ENCODE peak calls at places on chromosomes 13 and 19, in ten cellular contexts. S is CD8-positive, alpha-beta memory T cell; U is naive thymus-derived CD4-positive, alpha-beta T cell; P is astrocyte; J is CD4-positive, alpha-beta memory T cell; L is CD4-positive, alpha-beta T cell; T is mesendoderm; V is body of pancreas; D is IMR-90; K is neural progenitor cell. B is an unnamed sample.

GRCh38 chr19:17648786-17649185 is 39.4 kb downstream of the UNC13A start:
- DNase-seq in P (no peak), U (no peak), K (no peak), J (no peak), L (no peak), V (no peak), D (no peak), T (no peak), S (no peak), B (no peak)

GRCh38 chr19:13797870-13798269 is 2.6 kb downstream of the ZSWIM4 start:
- DNase-seq in P (peak), U (no peak), L (no peak), T (no peak), V (peak), S (no peak), K (no peak), D (peak), J (no peak), B (peak)

GRCh38 chr19:55679343-55680257 is 4.6 kb downstream of the EPN1 start:
- DNase-seq in T (no peak), U (no peak), S (no peak), V (no peak), J (no peak), L (no peak), K (no peak), P (no peak), D (peak), B (peak)

GRCh38 chr13:44142911-44143665 is 230.5 kb upstream of the SERP2 start:
- DNase-seq in V (no peak), P (peak), S (no peak), L (no peak), D (peak), K (no peak), T (peak), U (no peak), J (no peak), B (peak)

GRCh38 chr13:44004881-44005280 is 125.2 kb downstream of the LACC1 start:
- DNase-seq in D (peak), P (peak), L (no peak), T (no peak), J (no peak), U (no peak), V (no peak), K (no peak), S (no peak), B (peak)

GRCh38 chr13:106118050-106118449 is 417.4 kb downstream of the EFNB2 start:
- DNase-seq in L (no peak), S (no peak), P (peak), V (no peak), J (no peak), D (peak), U (no peak), T (no peak), K (no peak), B (no peak)

GRCh38 chr13:113116871-113117271 is 5.7 kb upstream of the F10 start:
- DNase-seq in S (no peak), U (no peak), J (no peak), T (no peak), P (no peak), D (no peak), L (no peak), V (peak), K (no peak), B (no peak)

GRCh38 chr13:83867708-83868107 is 14.6 kb downstream of the SLITRK1 start:
- DNase-seq in D (no peak), U (no peak), K (no peak), J (no peak), P (no peak), T (no peak), V (no peak), L (no peak), S (no peak), B (no peak)

GRCh38 chr19:39927524-39928356 is 6.7 kb downstream of the FCGBP start:
- DNase-seq in J (no peak), V (no peak), D (no peak), U (no peak), L (no peak), K (no peak), T (no peak), S (no peak), P (no peak), B (no peak)

GRCh38 chr13:99746857-99747710 is 224.5 kb downstream of the ZIC5 start:
- DNase-seq in S (no peak), V (no peak), T (no peak), L (no peak), J (no peak), U (no peak), K (peak), D (no peak), P (no peak), B (no peak)

GRCh38 chr13:99752373-99752772 is 219.2 kb downstream of the ZIC5 start:
- DNase-seq in D (no peak), T (no peak), U (no peak), K (no peak), L (no peak), S (no peak), V (no peak), P (no peak), J (no peak), B (no peak)

GRCh38 chr13:99751517-99752199 is 219.9 kb downstream of the ZIC5 start:
- DNase-seq in U (no peak), P (no peak), J (no peak), S (no peak), L (no peak), V (no peak), D (no peak), K (no peak), T (no peak), B (no peak)

GRCh38 chr13:99750951-99751350 is 220.6 kb downstream of the ZIC5 start:
- DNase-seq in J (no peak), T (no peak), L (no peak), D (no peak), S (no peak), K (no peak), P (no peak), V (no peak), U (no peak), B (no peak)

GRCh38 chr13:99749627-99750026 is 221.9 kb downstream of the ZIC5 start:
- DNase-seq in T (peak), P (no peak), S (no peak), J (no peak), D (no peak), U (no peak), L (no peak), V (no peak), K (peak), B (no peak)
- H3K27ac ChIP-seq in T (no peak), P (no peak), S (no peak), J (no peak), D (no peak), U (no peak), L (no peak), V (no peak), K (no peak), B (no peak)

DNA sequence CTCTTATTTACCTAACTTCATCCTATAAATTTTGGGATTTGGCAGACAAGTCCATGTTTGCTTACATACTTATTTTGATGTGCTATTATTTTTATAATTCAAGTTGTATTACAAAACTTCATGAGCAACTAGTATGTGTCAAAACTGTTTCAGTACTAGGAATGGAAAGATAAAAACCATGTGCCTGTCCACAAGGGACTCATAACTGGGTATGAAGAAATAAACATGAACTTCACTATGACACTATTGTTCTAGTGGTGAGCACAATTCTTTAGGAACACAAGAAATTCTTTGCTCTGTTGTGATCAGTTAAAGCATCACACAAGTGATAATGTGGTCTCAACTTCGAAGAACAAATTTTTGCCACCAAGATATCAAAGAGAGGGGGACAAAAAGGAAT is 97.5 kb upstream of the FBXL3 start:
- DNase-seq in V (no peak), U (no peak), S (no peak), P (no peak), J (no peak), T (no peak), L (no peak), D (no peak), K (no peak), B (no peak)
- H3K27ac ChIP-seq in V (no peak), U (no peak), S (no peak), P (no peak), J (no peak), T (no peak), L (no peak), D (no peak), K (no peak), B (no peak)

DNA sequence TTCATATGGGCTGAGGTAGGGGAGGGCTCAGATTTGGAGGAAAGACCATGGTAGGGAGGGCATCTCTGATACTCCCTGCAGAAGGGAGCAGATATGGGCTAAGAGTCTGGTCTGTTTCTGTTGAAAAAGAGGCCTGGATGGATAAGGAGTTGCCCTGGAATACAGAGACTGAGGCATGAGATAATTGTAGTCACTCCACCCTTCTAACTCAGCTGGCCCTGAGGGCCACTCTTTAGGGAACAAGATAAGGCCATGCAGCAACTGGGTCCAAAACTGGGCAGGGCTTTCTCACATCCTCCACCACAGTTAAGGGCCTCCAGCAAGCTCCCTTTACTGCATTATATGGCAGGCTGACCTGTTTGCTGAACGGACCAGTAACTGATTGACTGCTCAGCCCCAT is 1.3 kb downstream of the ZNF749 start:
- DNase-seq in K (no peak), L (no peak), V (no peak), U (no peak), D (no peak), S (no peak), T (peak), P (no peak), J (no peak), B (no peak)
- H3K27ac ChIP-seq in K (no peak), L (no peak), V (no peak), U (no peak), D (no peak), S (peak), T (no peak), P (no peak), J (no peak), B (peak)

GRCh38 chr19:44746946-44747738 is 1.4 kb upstream of the BCL3 start:
- DNase-seq in P (peak), D (peak), U (peak), S (peak), L (peak), T (peak), K (peak), V (peak), J (peak), B (peak)
- H3K27ac ChIP-seq in P (peak), D (peak), U (peak), S (peak), L (peak), T (no peak), K (no peak), V (peak), J (peak), B (peak)

GRCh38 chr19:2171349-2172145 is 7.8 kb downstream of the DOT1L start:
- DNase-seq in D (peak), V (peak), L (peak), J (peak), P (no peak), U (peak), K (peak), S (peak), T (peak), B (no peak)
- H3K27ac ChIP-seq in D (peak), V (peak), L (no peak), J (peak), P (peak), U (peak), K (no peak), S (no peak), T (peak), B (no peak)

GRCh38 chr19:49689133-49690072 is at the start of gene ADM5:
- DNase-seq in P (no peak), T (peak), K (peak), J (no peak), S (peak), U (no peak), V (peak), L (no peak), D (no peak), B (no peak)
- H3K27ac ChIP-seq in P (no peak), T (peak), K (peak), J (no peak), S (no peak), U (peak), V (no peak), L (no peak), D (no peak), B (no peak)

GRCh38 chr13:36979361-36980040 is 19.6 kb downstream of the ALG5 start:
- DNase-seq in J (no peak), K (no peak), V (no peak), D (peak), U (no peak), L (no peak), T (no peak), S (no peak), P (peak), B (no peak)

GRCh38 chr13:36975172-36975571 is 24.0 kb downstream of the ALG5 start:
- DNase-seq in L (no peak), S (no peak), U (no peak), V (no peak), P (no peak), T (peak), D (no peak), J (no peak), K (no peak), B (no peak)

GRCh38 chr13:36973009-36973408 is 26.1 kb downstream of the ALG5 start:
- DNase-seq in K (no peak), P (no peak), T (no peak), D (no peak), U (no peak), L (no peak), S (no peak), V (no peak), J (no peak), B (no peak)

GRCh38 chr13:36973621-36974268 is 25.4 kb downstream of the ALG5 start:
- DNase-seq in D (no peak), L (no peak), T (no peak), J (no peak), S (no peak), U (no peak), P (no peak), V (no peak), K (no peak), B (no peak)
- H3K27ac ChIP-seq in D (no peak), L (no peak), T (no peak), J (no peak), S (no peak), U (no peak), P (no peak), V (no peak), K (no peak), B (no peak)

GRCh38 chr19:1123381-1123780 is 19.6 kb downstream of the GPX4 start:
- DNase-seq in S (no peak), J (no peak), V (no peak), D (no peak), U (no peak), K (no peak), T (no peak), L (no peak), P (no peak), B (no peak)

GRCh38 chr19:1126984-1127760 is 23.4 kb downstream of the GPX4 start:
- DNase-seq in U (no peak), V (no peak), P (no peak), K (no peak), D (no peak), T (no peak), S (no peak), J (no peak), L (no peak), B (no peak)

GRCh38 chr19:1128111-1128510 is 24.3 kb downstream of the GPX4 start:
- DNase-seq in D (no peak), V (no peak), U (no peak), J (no peak), P (no peak), S (no peak), L (no peak), T (no peak), K (no peak), B (no peak)

GRCh38 chr19:1123885-1124677 is 20.3 kb downstream of the GPX4 start:
- DNase-seq in L (no peak), V (no peak), J (no peak), D (no peak), T (no peak), S (no peak), U (no peak), P (no peak), K (no peak), B (no peak)

DNA sequence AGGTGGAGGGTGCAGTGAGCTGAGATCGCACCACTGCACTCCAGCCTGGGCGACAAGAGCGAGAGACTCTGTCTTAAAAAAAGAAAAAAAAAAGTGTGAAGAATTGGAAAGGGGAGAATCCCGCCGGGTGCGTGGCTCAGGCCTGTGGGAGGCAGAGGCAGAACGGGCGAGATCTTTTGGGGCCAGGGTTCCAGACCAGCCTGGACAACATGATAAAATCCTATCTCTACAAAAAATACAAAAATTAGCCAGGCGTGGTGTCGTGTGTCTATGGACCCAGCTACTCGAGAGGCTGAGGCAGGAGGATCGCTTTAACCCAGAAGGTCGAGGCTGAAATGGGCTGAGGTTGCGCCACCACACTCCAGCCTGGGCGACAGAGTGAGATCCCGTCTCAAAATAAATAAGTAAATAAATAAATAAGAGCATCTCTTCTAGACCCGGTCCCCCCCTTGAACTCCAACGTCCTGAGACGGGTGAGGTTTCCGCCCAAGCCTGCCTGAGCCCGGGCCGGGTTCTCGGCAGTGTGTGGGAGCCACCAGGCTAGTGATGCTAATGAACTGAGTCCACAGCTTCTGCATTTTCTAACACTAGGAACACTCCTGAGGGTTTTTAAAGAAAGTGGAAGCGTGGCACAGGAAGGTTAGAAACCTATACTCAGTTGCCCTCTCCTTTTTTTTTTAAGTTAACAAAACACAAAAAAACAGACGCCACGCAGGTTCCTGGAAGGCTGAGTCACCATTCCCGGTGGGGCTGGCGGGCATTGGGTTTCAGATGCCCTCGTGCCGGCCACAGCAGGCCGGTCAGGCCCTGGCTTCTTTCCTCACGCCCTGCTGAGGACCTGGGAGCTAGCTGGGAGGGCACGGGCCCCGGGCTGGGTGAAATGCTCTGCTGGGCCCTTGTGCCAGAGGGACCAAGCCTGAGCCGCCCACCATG is 22.1 kb downstream of the GPX4 start:
- DNase-seq in T (no peak), S (no peak), P (peak), K (no peak), D (peak), U (no peak), J (no peak), V (no peak), L (no peak), B (no peak)
- H3K27ac ChIP-seq in T (no peak), S (no peak), P (peak), K (no peak), D (peak), U (no peak), J (no peak), V (no peak), L (no peak), B (no peak)

GRCh38 chr13:40565282-40566148 is 100.9 kb downstream of the FOXO1 start:
- DNase-seq in U (no peak), V (no peak), L (no peak), T (no peak), D (no peak), J (no peak), P (no peak), K (no peak), S (no peak), B (no peak)

GRCh38 chr13:40564342-40564997 is 102.0 kb downstream of the FOXO1 start:
- DNase-seq in V (no peak), U (no peak), P (no peak), S (no peak), L (no peak), K (no peak), D (no peak), T (no peak), J (no peak), B (no peak)

GRCh38 chr13:40562975-40563349 is 103.5 kb downstream of the FOXO1 start:
- DNase-seq in L (no peak), T (no peak), U (no peak), S (no peak), P (peak), D (no peak), V (no peak), K (no peak), J (no peak), B (no peak)

GRCh38 chr13:40566811-40567210 is 99.6 kb downstream of the FOXO1 start:
- DNase-seq in D (no peak), S (no peak), T (no peak), J (no peak), L (no peak), P (no peak), K (no peak), U (no peak), V (no peak), B (no peak)

DNA sequence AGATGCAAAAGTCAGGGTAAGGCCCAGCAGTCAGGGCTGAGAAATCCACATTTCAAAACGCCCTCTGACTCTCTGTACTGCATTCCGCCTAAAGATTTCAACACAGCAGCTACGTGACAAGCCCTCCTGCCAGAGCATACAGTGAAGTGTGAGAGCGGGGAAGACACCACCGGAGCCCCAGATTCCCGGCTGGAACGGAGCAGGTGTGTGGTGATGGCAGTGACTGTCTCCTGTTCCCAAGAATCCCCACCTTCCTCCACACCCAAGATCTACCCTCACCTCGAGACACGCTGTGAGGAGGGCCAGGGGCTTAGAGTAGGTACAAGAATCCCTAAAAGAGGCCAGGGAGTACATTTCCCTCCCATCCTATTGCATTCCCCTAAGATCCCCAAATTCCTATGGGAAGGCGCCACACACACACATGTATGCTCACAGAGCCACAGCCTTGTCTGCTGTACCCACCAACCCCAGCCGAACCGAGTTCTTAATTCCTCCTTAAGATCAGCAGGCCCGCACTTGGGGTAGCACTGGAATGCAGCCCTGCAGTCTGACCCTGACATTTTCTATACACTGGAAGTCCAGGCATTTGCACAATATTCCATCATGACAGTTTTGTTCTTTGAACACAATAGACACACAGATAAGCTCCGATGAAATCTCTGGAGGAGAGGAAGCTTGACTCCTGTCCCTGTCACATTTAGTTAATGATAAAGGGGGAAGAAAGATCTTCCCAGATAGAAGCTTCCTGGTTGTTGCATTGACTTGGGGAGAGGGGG is 102.9 kb downstream of the FOXO1 start:
- DNase-seq in P (no peak), J (no peak), V (no peak), S (no peak), K (peak), U (no peak), L (no peak), D (no peak), T (no peak), B (no peak)
- H3K27ac ChIP-seq in P (no peak), J (no peak), V (peak), S (no peak), K (no peak), U (peak), L (peak), D (no peak), T (peak), B (no peak)